ENCODE peak calls at places on chromosomes 11 and 22, in six cellular contexts. G is endothelial cell, T is fibroblast of mammary gland, M is brain microvascular endothelial cell, V is mammary epithelial cell, J is mesothelial cell of epicardium. A is an unnamed sample.

GRCh38 chr11:13958596-13958995 is 3.9 kb upstream of the SPON1 start:
- DNase-seq in G (no peak), T (no peak), M (no peak), V (no peak), J (no peak), A (no peak)

GRCh38 chr22:42920101-42920820 is 63.2 kb upstream of the ARFGAP3 start:
- DNase-seq in G (no peak), T (no peak), M (no peak), V (peak), J (no peak), A (no peak)

GRCh38 chr11:119668685-119669084 is 60.3 kb downstream of the NECTIN1 start:
- DNase-seq in G (no peak), T (no peak), M (no peak), V (no peak), J (no peak), A (no peak)

GRCh38 chr11:19605500-19606371 is 106.9 kb upstream of the NAV2 start:
- DNase-seq in G (no peak), T (peak), M (no peak), V (no peak), J (no peak), A (no peak)

GRCh38 chr11:123505546-123506299 is 75.7 kb downstream of the GRAMD1B start:
- DNase-seq in G (no peak), T (no peak), M (no peak), V (no peak), J (no peak), A (no peak)

GRCh38 chr11:103927535-103927934 is 108.9 kb upstream of the DDI1 start:
- DNase-seq in G (no peak), T (peak), M (no peak), V (peak), J (no peak), A (no peak)

GRCh38 chr22:40594924-40595323 is 41.6 kb downstream of the MRTFA start:
- DNase-seq in G (no peak), T (no peak), M (no peak), V (peak), J (no peak), A (no peak)

GRCh38 chr11:119419246-119419645 is 3.7 kb downstream of the THY1 start:
- DNase-seq in G (no peak), T (no peak), M (no peak), V (no peak), J (no peak), A (no peak)

GRCh38 chr11:111719379-111719778 is 46.8 kb downstream of the PPP2R1B start:
- DNase-seq in G (no peak), T (peak), M (no peak), V (peak), J (no peak), A (no peak)

GRCh38 chr11:65418681-65419459 is 3.7 kb upstream of the NEAT1 start:
- DNase-seq in G (peak), T (peak), M (peak), V (peak), J (peak), A (peak)

GRCh38 chr11:33944693-33945424 is 53.0 kb upstream of the LMO2 start:
- DNase-seq in G (no peak), T (no peak), M (no peak), V (no peak), J (no peak), A (no peak)

GRCh38 chr11:103609117-103610066 is 427.0 kb upstream of the DDI1 start:
- DNase-seq in G (peak), T (peak), M (peak), V (peak), J (no peak), A (peak)

GRCh38 chr11:130847517-130847916 is 68.8 kb downstream of the SNX19 start:
- DNase-seq in G (no peak), T (peak), M (peak), V (peak), J (no peak), A (no peak)

GRCh38 chr22:38190581-38190980 is 9.0 kb upstream of the PLA2G6 start:
- DNase-seq in G (no peak), T (no peak), M (no peak), V (no peak), J (no peak), A (no peak)

GRCh38 chr22:16609548-16610261 is 17.1 kb upstream of the CCT8L2 start:
- DNase-seq in G (no peak), T (no peak), M (no peak), V (no peak), J (no peak), A (no peak)

GRCh38 chr11:16831281-16832192 is 93.1 kb downstream of the C11orf58 start:
- DNase-seq in G (no peak), T (no peak), M (peak), V (no peak), J (no peak), A (peak)

GRCh38 chr11:43401252-43401651 is 42.5 kb downstream of the TTC17 start:
- DNase-seq in G (no peak), T (no peak), M (no peak), V (no peak), J (no peak), A (no peak)

GRCh38 chr11:21811572-21811971 is 381.3 kb upstream of the ANO5 start:
- DNase-seq in G (no peak), T (no peak), M (no peak), V (no peak), J (no peak), A (no peak)

GRCh38 chr11:62322524-62322923 is 14.7 kb upstream of the ASRGL1 start:
- DNase-seq in G (no peak), T (no peak), M (no peak), V (no peak), J (no peak), A (no peak)

GRCh38 chr22:26259510-26259909 is 90.2 kb downstream of the SEZ6L start:
- DNase-seq in G (peak), T (peak), M (no peak), V (peak), J (no peak), A (no peak)

GRCh38 chr11:119807841-119808240 is 78.8 kb upstream of the NECTIN1 start:
- DNase-seq in G (no peak), T (no peak), M (no peak), V (no peak), J (no peak), A (no peak)

DNA sequence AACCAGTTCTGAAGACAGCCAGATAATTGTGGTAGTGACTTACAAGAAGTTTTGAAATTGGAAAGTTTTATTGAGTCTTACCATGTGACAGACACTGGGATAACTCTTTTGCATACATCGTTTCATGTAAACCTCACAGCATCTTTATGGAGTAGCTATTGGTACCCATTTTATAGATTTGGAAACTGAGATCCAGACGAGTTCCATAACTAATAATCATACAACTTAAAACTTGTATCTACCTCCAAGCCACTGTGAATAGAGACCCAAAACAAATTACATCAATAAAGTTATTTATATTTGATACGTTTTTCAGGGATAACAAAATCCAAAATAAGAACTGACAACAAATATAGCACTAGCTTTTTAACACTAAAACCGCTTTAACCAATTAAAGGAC is 35.7 kb upstream of the LDHA start:
- DNase-seq in G (no peak), T (no peak), M (no peak), V (no peak), J (no peak), A (no peak)
- TF ChIP-seq CTCF in G (no peak), T (no peak), M (no peak), V (no peak), J (no peak), A (no peak)

GRCh38 chr11:70699294-70700221 is 301.2 kb downstream of the CTTN start:
- DNase-seq in G (peak), T (no peak), M (no peak), V (no peak), J (no peak), A (no peak)

GRCh38 chr11:70698871-70699270 is 300.5 kb downstream of the CTTN start:
- DNase-seq in G (no peak), T (no peak), M (no peak), V (no peak), J (no peak), A (no peak)

GRCh38 chr11:70702040-70702648 is 303.8 kb downstream of the CTTN start:
- DNase-seq in G (no peak), T (no peak), M (no peak), V (no peak), J (no peak), A (no peak)

GRCh38 chr11:70700453-70700852 is 302.1 kb downstream of the CTTN start:
- DNase-seq in G (no peak), T (no peak), M (no peak), V (no peak), J (no peak), A (no peak)

DNA sequence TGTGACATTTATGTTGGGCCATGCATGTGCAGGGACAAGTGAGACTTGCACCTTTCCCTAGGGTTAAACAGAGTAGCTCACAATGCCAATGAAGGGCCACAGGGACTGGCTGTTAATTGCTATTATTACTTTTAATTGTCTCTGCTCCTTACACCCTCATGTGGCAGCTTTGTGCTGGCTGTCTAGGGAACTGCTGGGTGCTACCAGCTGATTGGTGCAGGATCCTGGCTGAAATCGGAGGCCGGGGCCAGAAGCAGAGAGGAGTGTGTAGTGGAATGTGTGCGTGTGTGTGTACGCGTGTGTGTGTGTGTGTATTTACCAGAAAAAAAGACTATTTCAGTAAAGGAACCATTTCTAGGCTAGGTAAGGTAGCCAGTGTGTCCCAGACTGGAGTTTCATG is 302.5 kb downstream of the CTTN start:
- DNase-seq in G (no peak), T (no peak), M (no peak), V (no peak), J (no peak), A (no peak)
- TF ChIP-seq CTCF in G (no peak), T (no peak), M (no peak), V (no peak), J (no peak), A (no peak)

DNA sequence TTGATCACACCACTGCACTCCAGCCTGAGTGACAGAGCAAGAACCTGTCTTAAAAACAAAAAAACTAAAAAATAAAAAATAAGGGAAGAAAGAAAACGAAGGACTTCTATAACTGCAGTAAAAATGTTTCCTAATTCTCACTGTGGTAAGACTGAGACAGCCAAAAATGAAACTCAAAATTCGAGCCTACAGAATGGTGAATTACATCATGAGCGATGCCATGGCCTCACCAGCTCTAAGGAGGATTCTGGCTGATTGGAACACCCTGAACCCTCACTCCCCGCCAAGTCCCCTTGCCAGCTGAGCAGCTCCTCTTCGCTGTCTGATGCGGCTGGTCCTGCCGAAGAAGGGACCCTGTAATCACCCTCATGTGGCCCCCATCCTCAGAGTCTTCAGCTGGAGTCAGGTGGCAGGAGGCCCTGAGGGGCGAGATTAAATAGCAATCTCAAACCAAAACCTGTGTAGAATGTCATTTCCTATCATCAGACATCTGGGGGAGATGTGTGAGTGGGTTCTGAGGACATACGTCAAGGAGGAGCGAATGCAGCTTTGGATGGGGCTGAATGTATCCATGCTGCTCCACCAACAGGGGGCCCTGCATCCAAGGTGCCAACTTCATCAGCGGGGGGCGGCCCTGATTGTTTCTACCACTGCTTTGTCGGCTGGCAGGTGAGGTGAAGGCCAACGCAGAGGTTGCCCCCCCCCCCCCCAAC is 29.2 kb downstream of the PDGFB start:
- DNase-seq in G (no peak), T (no peak), M (no peak), V (no peak), J (no peak), A (no peak)
- TF ChIP-seq CTCF in G (peak), T (peak), M (peak), V (no peak), J (peak), A (peak)

DNA sequence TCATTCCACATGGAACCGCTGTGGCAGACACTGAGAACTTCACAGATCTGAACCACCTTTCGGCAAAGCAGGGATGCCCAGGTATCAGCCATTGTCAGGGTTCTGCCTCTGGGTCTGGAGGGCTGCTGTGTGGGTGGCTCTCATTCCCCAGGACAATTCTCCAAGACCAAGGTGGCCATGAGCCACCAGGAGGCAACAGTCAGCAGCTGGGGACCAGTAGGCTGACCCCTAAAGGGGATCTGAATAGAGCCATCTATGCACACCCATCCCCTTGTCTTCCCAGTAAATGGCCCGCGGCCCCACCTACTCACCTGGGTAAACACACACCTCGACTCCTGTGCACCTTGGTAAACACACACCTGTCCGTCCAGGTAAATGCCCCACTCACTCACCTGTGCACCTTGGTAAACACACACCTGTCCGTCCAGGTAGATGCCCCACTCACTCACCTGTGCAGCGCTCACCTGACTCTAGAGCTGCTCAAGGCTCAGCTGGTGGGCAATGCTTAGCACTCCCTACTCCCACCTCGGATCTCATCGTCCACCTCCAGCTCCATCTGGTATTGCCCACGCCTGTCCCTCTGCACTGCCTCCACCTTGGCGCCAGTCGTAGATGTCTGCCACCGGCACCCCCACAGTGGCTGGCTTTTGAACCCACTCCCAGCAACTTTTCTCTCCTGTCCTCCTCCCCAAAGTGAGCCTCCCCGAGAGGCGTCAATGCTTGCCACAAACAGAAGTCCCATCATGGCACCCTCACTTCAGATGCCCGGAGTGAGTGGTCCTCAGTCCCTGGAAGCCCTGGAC is 10.2 kb downstream of the SLC25A1 start:
- DNase-seq in G (no peak), T (no peak), M (no peak), V (no peak), J (no peak), A (no peak)
- TF ChIP-seq CTCF in G (no peak), T (no peak), M (peak), V (no peak), J (no peak), A (peak)

GRCh38 chr11:75248924-75249256 is 8.3 kb downstream of the TPBGL start:
- DNase-seq in G (no peak), T (no peak), M (no peak), V (no peak), J (no peak), A (no peak)
- TF ChIP-seq CTCF in G (no peak), T (no peak), M (no peak), V (no peak), J (peak), A (no peak)

DNA sequence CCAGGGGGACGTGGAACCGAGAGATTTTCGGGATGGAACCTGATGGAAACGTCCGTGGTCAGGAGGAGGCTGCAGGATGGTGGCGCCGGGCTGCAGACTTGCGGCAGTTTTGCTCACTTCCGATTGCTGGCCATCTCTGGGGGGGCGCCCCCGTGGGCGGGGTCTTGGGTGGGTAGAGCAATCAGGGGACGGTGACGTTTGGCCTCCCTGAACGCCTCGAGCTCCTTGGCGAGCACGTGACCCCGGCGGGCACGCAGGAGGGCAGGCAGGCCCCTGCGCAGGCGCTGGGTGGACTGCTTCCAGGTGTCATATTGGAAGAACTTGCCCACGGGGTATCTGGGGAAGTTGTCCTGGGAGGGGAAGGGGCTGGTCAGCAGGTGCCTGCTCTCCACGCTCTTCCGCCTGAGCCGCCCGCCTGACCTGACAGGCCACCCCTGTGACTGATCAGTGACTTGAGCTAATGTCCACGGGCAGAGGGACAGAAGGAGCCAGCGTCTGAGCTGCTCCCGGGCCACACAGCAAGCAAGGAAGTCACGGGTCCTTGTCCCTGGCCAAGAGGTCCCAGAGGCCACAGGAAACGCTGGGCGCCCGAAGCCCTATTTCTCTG is 6.2 kb downstream of the IGF2 start:
- DNase-seq in G (no peak), T (no peak), M (no peak), V (no peak), J (no peak), A (no peak)
- TF ChIP-seq CTCF in G (no peak), T (no peak), M (no peak), V (no peak), J (no peak), A (no peak)

GRCh38 chr11:1283091-1283511 is 26.3 kb downstream of the TOLLIP start:
- DNase-seq in G (no peak), T (no peak), M (no peak), V (no peak), J (no peak), A (no peak)
- TF ChIP-seq CTCF in G (no peak), T (no peak), M (no peak), V (no peak), J (no peak), A (no peak)

DNA sequence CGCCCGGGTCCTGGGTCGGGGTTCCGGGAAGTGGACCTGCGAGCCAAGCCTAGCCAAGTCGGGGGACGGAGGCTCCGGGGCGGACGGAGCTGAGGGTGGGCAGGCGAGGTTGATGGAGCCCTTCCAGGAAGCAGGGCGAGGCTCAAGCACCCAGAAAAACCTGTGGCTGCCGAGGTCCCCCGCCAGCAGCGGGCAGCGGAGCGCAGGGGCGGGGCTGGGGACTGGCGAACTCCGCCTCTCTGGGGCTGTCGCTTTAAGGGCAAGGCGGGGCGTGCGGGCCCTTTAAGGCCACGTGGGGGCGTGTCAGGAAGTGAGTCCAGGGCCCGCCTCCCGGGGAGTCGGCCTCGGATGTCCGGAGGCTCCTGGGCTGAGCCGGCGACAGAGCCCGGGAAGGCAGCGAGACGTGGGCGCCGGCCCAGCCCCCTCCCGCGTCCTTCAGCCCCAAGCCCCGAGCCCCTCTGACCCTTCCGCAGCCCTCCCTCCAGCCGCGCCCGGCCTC is at the start of gene SLC35C1:
- DNase-seq in G (peak), T (peak), M (peak), V (peak), J (peak), A (peak)
- TF ChIP-seq CTCF in G (peak), T (no peak), M (no peak), V (no peak), J (no peak), A (peak)

DNA sequence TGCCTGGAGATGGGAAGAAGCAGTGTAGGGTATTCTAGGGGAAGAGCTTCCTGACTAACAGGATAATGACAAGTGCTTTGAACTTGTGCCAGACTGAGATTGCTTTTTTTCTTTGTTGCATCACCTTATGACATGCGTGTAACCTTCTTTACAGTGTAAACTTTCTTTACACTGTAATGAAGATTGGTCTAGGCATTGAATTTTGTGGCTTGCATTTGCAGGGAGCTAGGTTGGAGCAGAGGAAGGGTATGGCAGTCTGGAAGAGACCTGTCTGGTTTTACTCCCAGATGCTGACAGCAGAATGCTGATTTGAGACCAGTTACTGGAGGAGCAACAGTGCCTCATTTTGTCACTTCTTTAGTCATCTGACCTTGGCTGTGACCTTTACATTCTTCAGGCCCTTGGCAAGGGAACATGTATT is 5.6 kb downstream of the DDB2 start:
- DNase-seq in G (no peak), T (peak), M (peak), V (no peak), J (no peak), A (no peak)
- TF ChIP-seq CTCF in G (no peak), T (no peak), M (no peak), V (no peak), J (no peak), A (no peak)

DNA sequence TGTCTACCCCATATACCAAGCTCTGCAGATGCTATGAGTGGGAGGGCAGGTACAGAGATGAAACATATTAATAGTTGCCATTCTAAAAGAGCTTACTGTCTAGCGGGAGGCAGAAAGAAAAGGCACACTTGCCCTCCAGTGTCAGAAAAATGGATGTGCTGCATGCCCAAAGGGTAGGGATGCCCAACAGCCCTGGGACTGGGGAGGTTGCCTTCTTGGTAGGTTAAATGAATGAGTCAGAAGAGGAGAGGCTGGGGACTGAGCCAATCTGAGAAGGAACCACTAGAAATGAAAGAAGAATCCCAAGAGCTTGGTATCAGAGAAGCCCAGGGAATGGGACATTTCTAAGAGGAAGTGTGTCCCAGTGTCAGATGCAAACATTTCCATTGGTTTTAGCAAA is 1.2 kb downstream of the BIRC3 start:
- DNase-seq in G (no peak), T (peak), M (no peak), V (peak), J (no peak), A (no peak)
- TF ChIP-seq CTCF in G (no peak), T (no peak), M (no peak), V (no peak), J (no peak), A (no peak)

A was measured in BJ.